ENCODE peak calls at places on chromosome 5, in nine cellular contexts. One of them, this sample, is unnamed.

GRCh38 chr5:142974449-142974848 is 204.3 kb downstream of the ARHGAP26 start:
- DNase-seq in GM13976: no peak
- DNase-seq in GM10248: no peak
- DNase-seq in fibroblast of mammary gland: no peak
- DNase-seq in tibial nerve: no peak
- DNase-seq in esophagus squamous epithelium: no peak
- DNase-seq in upper lobe of right lung: no peak
- DNase-seq in endothelial cell: no peak
- DNase-seq in CD8-positive, alpha-beta T cell: no peak
- DNase-seq in this sample: no peak

GRCh38 chr5:149561848-149562247 is 10.6 kb upstream of the CSNK1A1 start:
- DNase-seq in tibial nerve: no peak
- DNase-seq in esophagus squamous epithelium: no peak
- DNase-seq in CD8-positive, alpha-beta T cell: no peak
- DNase-seq in GM13976: no peak
- DNase-seq in endothelial cell: no peak
- DNase-seq in GM10248: no peak
- DNase-seq in fibroblast of mammary gland: peak
- DNase-seq in upper lobe of right lung: no peak
- DNase-seq in this sample: no peak

GRCh38 chr5:62340392-62340791 is 34.4 kb downstream of the KIF2A start:
- DNase-seq in endothelial cell: no peak
- DNase-seq in GM13976: no peak
- DNase-seq in CD8-positive, alpha-beta T cell: no peak
- DNase-seq in esophagus squamous epithelium: no peak
- DNase-seq in GM10248: no peak
- DNase-seq in upper lobe of right lung: no peak
- DNase-seq in fibroblast of mammary gland: peak
- DNase-seq in tibial nerve: no peak
- DNase-seq in this sample: no peak

GRCh38 chr5:170121321-170121720 is 15.6 kb downstream of the FOXI1 start:
- DNase-seq in fibroblast of mammary gland: peak
- DNase-seq in tibial nerve: no peak
- DNase-seq in upper lobe of right lung: no peak
- DNase-seq in esophagus squamous epithelium: no peak
- DNase-seq in endothelial cell: no peak
- DNase-seq in GM10248: no peak
- DNase-seq in GM13976: no peak
- DNase-seq in CD8-positive, alpha-beta T cell: no peak
- DNase-seq in this sample: no peak

GRCh38 chr5:2757563-2758311 is 6.3 kb upstream of the IRX2 start:
- DNase-seq in esophagus squamous epithelium: no peak
- DNase-seq in endothelial cell: no peak
- DNase-seq in GM10248: no peak
- DNase-seq in fibroblast of mammary gland: peak
- DNase-seq in tibial nerve: no peak
- DNase-seq in CD8-positive, alpha-beta T cell: no peak
- DNase-seq in upper lobe of right lung: peak
- DNase-seq in GM13976: no peak
- DNase-seq in this sample: no peak

GRCh38 chr5:9545959-9546851 is at the start of gene SEMA5A:
- DNase-seq in upper lobe of right lung: peak
- DNase-seq in CD8-positive, alpha-beta T cell: no peak
- DNase-seq in endothelial cell: peak
- DNase-seq in fibroblast of mammary gland: peak
- DNase-seq in tibial nerve: peak
- DNase-seq in GM13976: peak
- DNase-seq in GM10248: peak
- DNase-seq in esophagus squamous epithelium: no peak
- DNase-seq in this sample: peak

GRCh38 chr5:171537923-171538537 is 118.6 kb downstream of the FGF18 start:
- DNase-seq in upper lobe of right lung: no peak
- DNase-seq in esophagus squamous epithelium: no peak
- DNase-seq in GM10248: no peak
- DNase-seq in GM13976: no peak
- DNase-seq in CD8-positive, alpha-beta T cell: no peak
- DNase-seq in fibroblast of mammary gland: peak
- DNase-seq in endothelial cell: no peak
- DNase-seq in tibial nerve: no peak
- DNase-seq in this sample: no peak

GRCh38 chr5:121741156-121741555 is 110.5 kb upstream of the FTMT start:
- DNase-seq in esophagus squamous epithelium: no peak
- DNase-seq in endothelial cell: no peak
- DNase-seq in GM10248: no peak
- DNase-seq in tibial nerve: no peak
- DNase-seq in CD8-positive, alpha-beta T cell: no peak
- DNase-seq in upper lobe of right lung: no peak
- DNase-seq in GM13976: no peak
- DNase-seq in fibroblast of mammary gland: no peak
- DNase-seq in this sample: no peak

GRCh38 chr5:173884402-173885053 is 3.6 kb upstream of the CPEB4 start:
- DNase-seq in GM10248: no peak
- DNase-seq in esophagus squamous epithelium: no peak
- DNase-seq in fibroblast of mammary gland: no peak
- DNase-seq in endothelial cell: no peak
- DNase-seq in CD8-positive, alpha-beta T cell: no peak
- DNase-seq in tibial nerve: no peak
- DNase-seq in GM13976: no peak
- DNase-seq in upper lobe of right lung: no peak
- DNase-seq in this sample: no peak

GRCh38 chr5:87340716-87341115 is 72.0 kb downstream of the CCNH start:
- DNase-seq in CD8-positive, alpha-beta T cell: no peak
- DNase-seq in fibroblast of mammary gland: no peak
- DNase-seq in endothelial cell: no peak
- DNase-seq in GM13976: peak
- DNase-seq in GM10248: peak
- DNase-seq in upper lobe of right lung: no peak
- DNase-seq in esophagus squamous epithelium: no peak
- DNase-seq in tibial nerve: no peak
- DNase-seq in this sample: no peak

GRCh38 chr5:43891112-43891511 is 288.1 kb downstream of the NNT start:
- DNase-seq in CD8-positive, alpha-beta T cell: no peak
- DNase-seq in GM10248: no peak
- DNase-seq in esophagus squamous epithelium: no peak
- DNase-seq in fibroblast of mammary gland: peak
- DNase-seq in endothelial cell: no peak
- DNase-seq in upper lobe of right lung: no peak
- DNase-seq in GM13976: no peak
- DNase-seq in tibial nerve: no peak
- DNase-seq in this sample: no peak

GRCh38 chr5:95417971-95418370 is 26.8 kb downstream of the FAM81B start:
- DNase-seq in tibial nerve: no peak
- DNase-seq in endothelial cell: no peak
- DNase-seq in CD8-positive, alpha-beta T cell: no peak
- DNase-seq in esophagus squamous epithelium: no peak
- DNase-seq in upper lobe of right lung: no peak
- DNase-seq in GM10248: no peak
- DNase-seq in fibroblast of mammary gland: peak
- DNase-seq in GM13976: no peak
- DNase-seq in this sample: no peak

GRCh38 chr5:3225201-3225960 is 370.3 kb upstream of the IRX1 start:
- DNase-seq in CD8-positive, alpha-beta T cell: no peak
- DNase-seq in tibial nerve: no peak
- DNase-seq in GM10248: no peak
- DNase-seq in upper lobe of right lung: no peak
- DNase-seq in GM13976: no peak
- DNase-seq in endothelial cell: no peak
- DNase-seq in fibroblast of mammary gland: no peak
- DNase-seq in esophagus squamous epithelium: no peak
- DNase-seq in this sample: no peak

GRCh38 chr5:41649659-41650058 is 139.3 kb upstream of the PLCXD3 start:
- DNase-seq in GM13976: no peak
- DNase-seq in endothelial cell: no peak
- DNase-seq in esophagus squamous epithelium: no peak
- DNase-seq in tibial nerve: no peak
- DNase-seq in GM10248: no peak
- DNase-seq in CD8-positive, alpha-beta T cell: no peak
- DNase-seq in upper lobe of right lung: no peak
- DNase-seq in fibroblast of mammary gland: peak
- DNase-seq in this sample: no peak

GRCh38 chr5:135544666-135545045 is 8.9 kb upstream of the NEUROG1 start:
- DNase-seq in esophagus squamous epithelium: no peak
- DNase-seq in fibroblast of mammary gland: no peak
- DNase-seq in GM13976: no peak
- DNase-seq in endothelial cell: no peak
- DNase-seq in tibial nerve: no peak
- DNase-seq in GM10248: no peak
- DNase-seq in upper lobe of right lung: no peak
- DNase-seq in CD8-positive, alpha-beta T cell: no peak
- DNase-seq in this sample: no peak

GRCh38 chr5:167061695-167062094 is 1229.8 kb upstream of the WWC1 start:
- DNase-seq in CD8-positive, alpha-beta T cell: no peak
- DNase-seq in esophagus squamous epithelium: no peak
- DNase-seq in GM10248: no peak
- DNase-seq in GM13976: no peak
- DNase-seq in fibroblast of mammary gland: no peak
- DNase-seq in upper lobe of right lung: no peak
- DNase-seq in tibial nerve: no peak
- DNase-seq in endothelial cell: no peak
- DNase-seq in this sample: no peak

GRCh38 chr5:150700298-150700599 is 613 bp downstream of the RBM22 start:
- DNase-seq in GM10248: no peak
- DNase-seq in tibial nerve: no peak
- DNase-seq in endothelial cell: no peak
- DNase-seq in esophagus squamous epithelium: no peak
- DNase-seq in upper lobe of right lung: no peak
- DNase-seq in CD8-positive, alpha-beta T cell: no peak
- DNase-seq in fibroblast of mammary gland: no peak
- DNase-seq in GM13976: no peak
- DNase-seq in this sample: no peak

GRCh38 chr5:11247224-11247623 is 486.2 kb upstream of the DAP start:
- DNase-seq in upper lobe of right lung: no peak
- DNase-seq in fibroblast of mammary gland: no peak
- DNase-seq in GM10248: no peak
- DNase-seq in endothelial cell: no peak
- DNase-seq in tibial nerve: no peak
- DNase-seq in GM13976: no peak
- DNase-seq in esophagus squamous epithelium: no peak
- DNase-seq in CD8-positive, alpha-beta T cell: no peak
- DNase-seq in this sample: no peak
- TF ChIP-seq CTCF in upper lobe of right lung: no peak
- TF ChIP-seq CTCF in fibroblast of mammary gland: no peak
- TF ChIP-seq CTCF in GM10248: no peak
- TF ChIP-seq CTCF in endothelial cell: peak
- TF ChIP-seq CTCF in tibial nerve: no peak
- TF ChIP-seq CTCF in GM13976: no peak
- TF ChIP-seq CTCF in esophagus squamous epithelium: no peak
- TF ChIP-seq CTCF in CD8-positive, alpha-beta T cell: no peak
- TF ChIP-seq CTCF in this sample: no peak

DNA sequence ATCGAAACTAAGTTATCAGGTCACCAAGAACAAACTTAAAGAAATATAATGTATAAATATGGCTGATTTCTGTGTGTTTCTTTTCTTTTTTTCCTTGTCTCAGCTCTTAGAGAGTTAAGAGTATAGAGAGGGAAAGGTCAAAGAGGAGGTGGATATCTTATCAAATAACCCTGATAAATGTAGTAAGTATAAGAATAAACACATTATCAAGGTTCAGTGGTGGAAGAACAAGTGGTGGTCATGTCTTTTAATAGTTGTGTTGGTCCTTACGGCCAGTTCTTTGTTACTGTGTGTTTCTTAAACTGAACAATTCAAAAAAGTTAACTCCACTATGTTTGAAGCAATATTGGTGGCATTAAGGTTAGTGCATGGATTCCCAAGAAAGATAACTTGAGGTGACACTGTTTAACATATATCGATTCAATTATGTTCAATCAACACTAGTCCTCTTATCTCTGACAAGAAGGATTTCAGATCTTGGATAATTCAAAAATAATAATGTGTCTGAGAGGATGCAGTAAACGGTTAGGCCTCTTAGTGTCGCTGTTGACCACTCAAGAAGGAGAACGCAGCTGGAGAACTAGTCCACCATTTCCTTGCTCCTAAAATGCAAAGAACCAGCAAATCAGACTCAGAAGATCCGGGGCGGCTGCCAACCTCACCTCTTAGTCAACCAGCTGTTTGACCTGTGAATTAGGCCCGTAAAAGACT is at the start of gene PCDHGA3:
- DNase-seq in fibroblast of mammary gland: peak
- DNase-seq in CD8-positive, alpha-beta T cell: no peak
- DNase-seq in endothelial cell: no peak
- DNase-seq in GM10248: no peak
- DNase-seq in upper lobe of right lung: no peak
- DNase-seq in esophagus squamous epithelium: no peak
- DNase-seq in GM13976: no peak
- DNase-seq in tibial nerve: no peak
- DNase-seq in this sample: no peak
- TF ChIP-seq CTCF in fibroblast of mammary gland: peak
- TF ChIP-seq CTCF in CD8-positive, alpha-beta T cell: no peak
- TF ChIP-seq CTCF in endothelial cell: peak
- TF ChIP-seq CTCF in GM10248: no peak
- TF ChIP-seq CTCF in upper lobe of right lung: peak
- TF ChIP-seq CTCF in esophagus squamous epithelium: no peak
- TF ChIP-seq CTCF in GM13976: no peak
- TF ChIP-seq CTCF in tibial nerve: no peak
- TF ChIP-seq CTCF in this sample: no peak

GRCh38 chr5:59525957-59526356 is 367.6 kb downstream of the PDE4D start:
- DNase-seq in endothelial cell: no peak
- DNase-seq in CD8-positive, alpha-beta T cell: no peak
- DNase-seq in upper lobe of right lung: no peak
- DNase-seq in tibial nerve: no peak
- DNase-seq in GM10248: no peak
- DNase-seq in esophagus squamous epithelium: no peak
- DNase-seq in fibroblast of mammary gland: peak
- DNase-seq in GM13976: no peak
- DNase-seq in this sample: no peak
- TF ChIP-seq CTCF in endothelial cell: no peak
- TF ChIP-seq CTCF in CD8-positive, alpha-beta T cell: no peak
- TF ChIP-seq CTCF in upper lobe of right lung: no peak
- TF ChIP-seq CTCF in tibial nerve: no peak
- TF ChIP-seq CTCF in GM10248: no peak
- TF ChIP-seq CTCF in esophagus squamous epithelium: no peak
- TF ChIP-seq CTCF in fibroblast of mammary gland: no peak
- TF ChIP-seq CTCF in GM13976: no peak
- TF ChIP-seq CTCF in this sample: no peak

DNA sequence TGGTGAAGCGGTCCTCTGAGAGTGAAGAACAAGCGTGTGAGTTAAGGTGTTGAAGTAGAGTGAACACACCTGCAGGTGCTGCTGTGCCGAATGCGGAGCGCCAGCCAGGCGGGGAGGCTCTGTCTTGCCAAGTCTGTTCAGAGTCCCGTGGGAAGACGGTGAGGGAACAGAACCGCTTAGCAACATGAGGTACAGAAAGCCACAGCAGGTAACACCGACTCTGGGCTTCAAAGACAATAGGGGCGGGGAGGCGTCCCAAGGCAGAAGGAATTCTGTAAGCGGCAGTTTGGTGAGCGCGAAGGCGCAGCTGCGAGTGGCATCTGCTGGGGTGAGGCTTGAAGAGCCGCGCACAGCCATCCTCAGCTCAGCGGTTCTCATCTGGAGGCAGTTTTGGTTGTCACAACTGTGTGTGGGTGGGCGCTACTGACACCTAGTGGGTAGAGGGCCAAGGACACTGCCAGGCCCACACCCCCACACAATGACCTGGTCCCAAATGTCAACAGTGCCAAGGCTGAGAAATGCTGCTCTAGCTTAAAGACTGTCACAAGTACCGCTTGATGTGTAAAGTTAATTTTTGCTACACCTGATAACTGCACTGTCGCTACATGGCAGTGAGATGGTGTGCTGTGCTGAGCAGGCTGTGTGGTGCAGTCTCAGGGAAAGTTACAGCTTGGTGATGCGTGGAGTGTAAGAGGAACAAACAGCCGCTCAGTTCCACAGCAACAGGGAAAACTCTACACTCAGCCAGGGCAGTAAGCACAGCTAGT is 67.4 kb upstream of the TBC1D9B start:
- DNase-seq in endothelial cell: peak
- DNase-seq in tibial nerve: no peak
- DNase-seq in upper lobe of right lung: peak
- DNase-seq in fibroblast of mammary gland: peak
- DNase-seq in GM13976: peak
- DNase-seq in GM10248: peak
- DNase-seq in CD8-positive, alpha-beta T cell: peak
- DNase-seq in esophagus squamous epithelium: no peak
- DNase-seq in this sample: no peak
- TF ChIP-seq CTCF in endothelial cell: peak
- TF ChIP-seq CTCF in tibial nerve: peak
- TF ChIP-seq CTCF in upper lobe of right lung: peak
- TF ChIP-seq CTCF in fibroblast of mammary gland: peak
- TF ChIP-seq CTCF in GM13976: peak
- TF ChIP-seq CTCF in GM10248: peak
- TF ChIP-seq CTCF in CD8-positive, alpha-beta T cell: no peak
- TF ChIP-seq CTCF in esophagus squamous epithelium: peak
- TF ChIP-seq CTCF in this sample: peak